ENCODE peak calls at places on chromosome 22, in seven cellular contexts. N, Z, H, O, V, Y and J are unnamed samples.

GRCh38 chr22:17228725-17229126 is 9.5 kb upstream of the ADA2 start:
- DNase-seq in N (no peak), Z (no peak), H (no peak), O (no peak), V (no peak), Y (no peak), J (no peak)

GRCh38 chr22:39481595-39481994 is 20.5 kb upstream of the MIEF1 start:
- DNase-seq in N (no peak), Z (no peak), H (no peak), O (no peak), V (no peak), Y (no peak), J (no peak)

GRCh38 chr22:17114173-17114957 is 6.8 kb downstream of the TMEM121B start:
- DNase-seq in N (no peak), Z (no peak), H (no peak), O (no peak), V (no peak), Y (no peak), J (no peak)

GRCh38 chr22:47604563-47604962 is 842.1 kb downstream of the TBC1D22A start:
- DNase-seq in N (peak; percentile 14), Z (no peak), H (no peak), O (no peak), V (no peak), Y (no peak), J (no peak)

GRCh38 chr22:36613958-36614357 is 85.0 kb upstream of the EIF3D start:
- DNase-seq in N (no peak), Z (no peak), H (no peak), O (no peak), V (no peak), Y (peak; percentile 5), J (no peak)

GRCh38 chr22:36386351-36386899 is 1.3 kb downstream of the MYH9 start:
- DNase-seq in N (no peak), Z (no peak), H (no peak), O (no peak), V (peak; percentile 73), Y (peak; percentile 36), J (peak; percentile 50)

GRCh38 chr22:29369460-29369859 is 18.9 kb downstream of the AP1B1 start:
- DNase-seq in N (peak; percentile 59), Z (no peak), H (no peak), O (no peak), V (no peak), Y (peak; percentile 70), J (no peak)

GRCh38 chr22:49106136-49106930 is 721.3 kb downstream of the BRD1 start:
- DNase-seq in N (no peak), Z (no peak), H (no peak), O (no peak), V (no peak), Y (no peak), J (no peak)

GRCh38 chr22:19530751-19531150 is 6.5 kb upstream of the CLDN5 start:
- DNase-seq in N (no peak), Z (no peak), H (no peak), O (no peak), V (no peak), Y (no peak), J (no peak)

GRCh38 chr22:17307566-17307965 is 61.7 kb upstream of the CECR2 start:
- DNase-seq in N (peak; percentile 39), Z (no peak), H (no peak), O (no peak), V (no peak), Y (no peak), J (no peak)

GRCh38 chr22:45485271-45485670 is 17.4 kb upstream of the FBLN1 start:
- DNase-seq in N (no peak), Z (no peak), H (no peak), O (no peak), V (no peak), Y (no peak), J (no peak)

GRCh38 chr22:36838119-36839030 is 21.5 kb upstream of the PVALB start:
- DNase-seq in N (no peak), Z (no peak), H (no peak), O (no peak), V (no peak), Y (no peak), J (no peak)

GRCh38 chr22:30822216-30823014 is 127.7 kb downstream of the OSBP2 start:
- DNase-seq in N (no peak), Z (no peak), H (no peak), O (no peak), V (no peak), Y (no peak), J (no peak)

GRCh38 chr22:41540006-41540315 is 4.3 kb downstream of the POLR3H start:
- DNase-seq in N (no peak), Z (no peak), H (no peak), O (no peak), V (no peak), Y (no peak), J (no peak)

GRCh38 chr22:17786435-17787158 is 12.3 kb upstream of the BID start:
- DNase-seq in N (no peak), Z (no peak), H (peak; percentile 49), O (no peak), V (no peak), Y (peak; percentile 39), J (no peak)

GRCh38 chr22:44963832-44964721 is 45.7 kb downstream of the PHF21B start:
- DNase-seq in N (no peak), Z (no peak), H (no peak), O (no peak), V (no peak), Y (no peak), J (no peak)

GRCh38 chr22:35257002-35257320 is 332 bp upstream of the HMGXB4 start:
- DNase-seq in N (no peak), Z (no peak), H (no peak), O (no peak), V (no peak), Y (no peak), J (no peak)

GRCh38 chr22:26143801-26144325 is 25.4 kb upstream of the SEZ6L start:
- DNase-seq in N (no peak), Z (no peak), H (no peak), O (no peak), V (no peak), Y (no peak), J (no peak)

GRCh38 chr22:29799217-29799680 is 32.1 kb downstream of the UQCR10 start:
- DNase-seq in N (peak; percentile 94), Z (peak; percentile 86), H (no peak), O (no peak), V (no peak), Y (peak; percentile 97), J (no peak)

GRCh38 chr22:47332246-47332980 is 570.0 kb downstream of the TBC1D22A start:
- DNase-seq in N (no peak), Z (no peak), H (no peak), O (no peak), V (no peak), Y (no peak), J (no peak)